ENCODE peak calls at places on chromosomes 2 and 18, in five cellular contexts. A, X, K, I and W are unnamed samples.
A peak's percentile ranks its signal among the peaks of the same experiment; 100 is the strongest.

GRCh38 chr2:70300771-70301343 is 1.0 kb downstream of the FAM136A start:
- DNase-seq in K (no peak), A (no peak), X (peak; percentile 13), I (no peak), W (no peak)

GRCh38 chr2:80589070-80589469 is 284.5 kb upstream of the LRRTM1 start:
- DNase-seq in I (no peak), X (no peak), K (no peak), A (no peak), W (no peak)

GRCh38 chr2:135840601-135841000 is 3.6 kb upstream of the LCT start:
- DNase-seq in A (no peak), K (peak; percentile 17), X (no peak), I (no peak), W (no peak)

GRCh38 chr18:25827961-25828561 is 262.4 kb downstream of the SS18 start:
- DNase-seq in A (no peak), I (no peak), X (peak; percentile 56), K (no peak), W (no peak)

GRCh38 chr18:62324917-62325805 is at the start of gene TNFRSF11A:
- DNase-seq in I (no peak), A (peak; percentile 77), X (no peak), K (peak; percentile 89), W (no peak)

GRCh38 chr2:240834377-240834975 is 14.5 kb upstream of the KIF1A start:
- DNase-seq in A (no peak), K (no peak), X (no peak), I (no peak), W (no peak)

GRCh38 chr2:10773841-10774341 is 38.7 kb downstream of the PDIA6 start:
- DNase-seq in A (no peak), I (no peak), X (no peak), K (no peak), W (no peak)

GRCh38 chr2:238424313-238424700 is 2.4 kb upstream of the ASB1 start:
- DNase-seq in K (no peak), A (no peak), X (no peak), I (no peak), W (no peak)

GRCh38 chr2:198928026-198928425 is 529.7 kb downstream of the SATB2 start:
- DNase-seq in K (no peak), X (no peak), I (no peak), A (no peak), W (no peak)

GRCh38 chr2:213989207-213989606 is 421.6 kb upstream of the VWC2L start:
- DNase-seq in I (no peak), A (no peak), K (no peak), X (no peak), W (no peak)

GRCh38 chr2:233979748-233980147 is 62.6 kb downstream of the TRPM8 start:
- DNase-seq in A (no peak), I (no peak), K (no peak), X (no peak), W (no peak)

GRCh38 chr2:237122214-237122666 is 36.6 kb downstream of the COPS8 start:
- DNase-seq in A (peak; percentile 38), X (peak; percentile 54), K (peak; percentile 81), I (no peak), W (peak; percentile 79)

GRCh38 chr2:49931243-49931642 is 776.9 kb upstream of the FSHR start:
- DNase-seq in I (no peak), X (no peak), K (no peak), A (no peak), W (no peak)

GRCh38 chr2:38526195-38526594 is 76.5 kb downstream of the HNRNPLL start:
- DNase-seq in X (no peak), K (no peak), I (no peak), A (no peak), W (no peak)

GRCh38 chr2:38524580-38524979 is 78.1 kb downstream of the HNRNPLL start:
- DNase-seq in X (no peak), A (no peak), I (no peak), K (no peak), W (no peak)

GRCh38 chr2:38527338-38528007 is 75.3 kb downstream of the HNRNPLL start:
- DNase-seq in X (no peak), A (no peak), K (no peak), I (no peak), W (no peak)

GRCh38 chr2:38529208-38529607 is 73.5 kb downstream of the HNRNPLL start:
- DNase-seq in K (no peak), A (no peak), I (no peak), X (no peak), W (no peak)

GRCh38 chr2:38528008-38528442 is 74.7 kb downstream of the HNRNPLL start:
- DNase-seq in I (no peak), K (peak; percentile 79), A (peak; percentile 43), X (peak; percentile 36), W (no peak)
- TF ChIP-seq EZH2 in I (no peak), K (peak; percentile 2), A (no peak), X (no peak), W (no peak)

GRCh38 chr2:144329472-144329871 is 190.4 kb downstream of the ZEB2 start:
- DNase-seq in A (no peak), I (no peak), X (no peak), K (no peak), W (no peak)

GRCh38 chr2:144326845-144327244 is 193.1 kb downstream of the ZEB2 start:
- DNase-seq in A (no peak), X (no peak), I (no peak), K (no peak), W (no peak)

GRCh38 chr2:144330951-144331651 is 188.8 kb downstream of the ZEB2 start:
- DNase-seq in A (no peak), X (no peak), K (no peak), I (no peak), W (no peak)

GRCh38 chr2:144331652-144332355 is 188.1 kb downstream of the ZEB2 start:
- DNase-seq in X (no peak), A (peak; percentile 53), I (no peak), K (peak; percentile 73), W (peak; percentile 29)

DNA sequence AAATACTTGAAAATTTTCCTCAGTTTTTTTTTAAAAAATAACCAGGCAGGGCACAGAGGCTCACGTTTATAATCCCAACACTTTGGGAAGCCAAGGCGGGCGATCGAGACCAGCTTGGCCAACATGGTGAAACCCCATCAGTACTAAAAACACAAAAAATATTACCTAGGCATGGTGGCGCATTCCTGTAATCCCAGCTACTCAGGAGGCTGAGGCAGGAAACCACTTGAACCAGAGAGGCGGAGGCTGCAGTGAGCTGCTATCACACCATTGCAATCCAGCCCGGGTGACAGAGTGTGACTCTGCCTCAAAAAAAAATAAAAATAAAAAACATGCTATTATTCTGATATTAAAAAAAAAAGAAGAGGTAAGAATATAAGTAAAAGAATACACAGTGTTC is 191.0 kb downstream of the ZEB2 start:
- DNase-seq in X (no peak), K (no peak), A (no peak), I (no peak), W (no peak)
- TF ChIP-seq CEBPB in X (no peak), K (no peak), A (no peak), I (no peak), W (no peak)

GRCh38 chr18:74148543-74149070 is 284 bp downstream of the TIMM21 start:
- DNase-seq in K (no peak), A (no peak), X (no peak), I (no peak), W (no peak)
- TF ChIP-seq EZH2 in K (no peak), A (no peak), X (no peak), I (no peak), W (no peak)

GRCh38 chr2:104891145-104891544 is 37.2 kb downstream of the POU3F3 start:
- DNase-seq in A (no peak), I (no peak), X (no peak), K (no peak), W (no peak)

GRCh38 chr2:104890670-104891069 is 36.8 kb downstream of the POU3F3 start:
- DNase-seq in I (no peak), K (no peak), A (no peak), X (no peak), W (no peak)

GRCh38 chr2:104889261-104890091 is 35.6 kb downstream of the POU3F3 start:
- DNase-seq in I (no peak), A (no peak), X (no peak), K (no peak), W (no peak)

GRCh38 chr2:104888489-104889245 is 34.8 kb downstream of the POU3F3 start:
- DNase-seq in I (no peak), A (no peak), K (no peak), X (no peak), W (no peak)

DNA sequence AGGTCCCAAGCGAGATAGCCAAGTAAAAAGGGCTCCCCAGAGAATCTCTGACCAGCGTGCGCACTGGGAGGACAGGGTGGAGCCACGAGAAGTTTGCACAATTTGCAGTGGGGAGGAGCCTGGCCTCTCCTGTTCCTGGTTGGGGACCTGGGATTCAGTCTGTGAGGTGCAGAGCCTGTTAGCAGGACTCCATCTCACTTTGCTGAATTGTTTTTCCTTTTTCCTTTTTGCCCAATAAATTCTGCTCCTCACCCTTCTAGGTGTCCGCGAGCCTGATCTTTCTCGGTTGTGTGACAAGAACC is 36.1 kb downstream of the POU3F3 start:
- DNase-seq in X (no peak), K (no peak), I (no peak), A (no peak), W (no peak)
- TF ChIP-seq CEBPB in X (no peak), K (no peak), I (no peak), A (no peak), W (no peak)

DNA sequence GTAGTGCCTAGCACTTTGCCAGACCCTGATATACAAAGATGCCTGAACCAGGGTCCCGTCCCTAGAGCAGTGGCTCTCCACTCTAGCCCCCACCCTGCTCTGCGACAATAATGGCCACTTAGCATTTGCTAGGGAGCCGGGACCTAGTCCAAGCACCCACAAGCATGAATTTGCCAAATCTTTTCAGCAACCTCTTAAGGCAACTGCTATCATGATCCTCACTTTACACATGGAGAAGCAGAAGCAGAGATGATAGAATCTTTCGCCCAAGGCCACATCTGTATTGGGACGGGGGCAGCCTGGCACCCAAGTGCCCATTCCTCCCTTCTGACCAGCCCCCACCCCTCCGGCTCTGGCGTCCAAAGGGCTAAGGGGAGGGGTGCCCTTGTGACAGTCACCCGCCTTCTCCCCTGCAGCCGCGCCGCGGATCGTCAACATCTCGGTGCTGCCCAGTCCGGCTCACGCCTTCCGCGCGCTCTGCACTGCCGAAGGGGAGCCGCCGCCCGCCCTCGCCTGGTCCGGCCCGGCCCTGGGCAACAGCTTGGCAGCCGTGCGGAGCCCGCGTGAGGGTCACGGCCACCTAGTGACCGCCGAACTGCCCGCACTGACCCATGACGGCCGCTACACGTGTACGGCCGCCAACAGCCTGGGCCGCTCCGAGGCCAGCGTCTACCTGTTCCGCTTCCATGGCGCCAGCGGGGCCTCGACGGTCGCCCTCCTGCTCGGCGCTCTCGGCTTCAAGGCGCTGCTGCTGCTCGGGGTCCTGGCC is 13.0 kb downstream of the SIGLEC15 start:
- DNase-seq in K (no peak), X (no peak), I (no peak), A (no peak), W (no peak)
- TF ChIP-seq EZH2 in K (no peak), X (no peak), I (no peak), A (no peak), W (no peak)

GRCh38 chr2:203301667-203302066 is 26.5 kb upstream of the ABI2 start:
- DNase-seq in X (no peak), A (no peak), K (peak; percentile 22), I (no peak), W (no peak)
- TF ChIP-seq CEBPB in X (no peak), A (no peak), K (no peak), I (no peak), W (no peak)